ENCODE peak calls at places on chromosomes 16 and 17, in four cellular contexts. Z is heart left ventricle, E is GM06990, S is uterus. Q is an unnamed sample.
A peak's percentile ranks its signal among the peaks of the same experiment; 100 is the strongest.

GRCh38 chr16:6605490-6605889 is 727.2 kb upstream of the RBFOX1 start:
- DNase-seq in Z (no peak), E (no peak), S (no peak), Q (no peak)

GRCh38 chr16:89557936-89558490 is 2.5 kb upstream of the RPL13 start:
- DNase-seq in Z (no peak), E (no peak), S (no peak), Q (no peak)

GRCh38 chr17:45848868-45849535 is 4.3 kb downstream of the SPPL2C start:
- DNase-seq in Z (no peak), E (no peak), S (no peak), Q (no peak)

GRCh38 chr16:16092925-16093624 is 130.2 kb downstream of the ABCC6 start:
- DNase-seq in Z (no peak), E (no peak), S (no peak), Q (no peak)

GRCh38 chr16:73565263-73565662 is 517.3 kb upstream of the ZFHX3 start:
- DNase-seq in Z (no peak), E (no peak), S (no peak), Q (no peak)

GRCh38 chr16:21619765-21620462 is 20.5 kb downstream of the METTL9 start:
- DNase-seq in Z (no peak), E (no peak), S (no peak), Q (no peak)

GRCh38 chr16:12527077-12527476 is 276.6 kb downstream of the CPPED1 start:
- DNase-seq in Z (no peak), E (no peak), S (no peak), Q (no peak)

GRCh38 chr17:52517176-52517575 is 358.7 kb upstream of the CA10 start:
- DNase-seq in Z (no peak), E (no peak), S (no peak), Q (no peak)

GRCh38 chr17:76598004-76598439 is 12.4 kb upstream of the ST6GALNAC2 start:
- DNase-seq in Z (no peak), E (no peak), S (no peak), Q (no peak)

GRCh38 chr17:82603981-82604448 is 44.2 kb downstream of the WDR45B start:
- DNase-seq in Z (peak; percentile 79), E (no peak), S (no peak), Q (no peak)

GRCh38 chr17:43694081-43694870 is 32.6 kb upstream of the MEOX1 start:
- DNase-seq in Z (peak; percentile 84), E (no peak), S (peak; percentile 66), Q (peak; percentile 42)

GRCh38 chr16:63617990-63618763 is 1503.7 kb downstream of the CDH11 start:
- DNase-seq in Z (peak; percentile 65), E (no peak), S (no peak), Q (no peak)

GRCh38 chr16:4414187-4414909 is 2.0 kb downstream of the CORO7 start:
- DNase-seq in Z (no peak), E (peak; percentile 84), S (no peak), Q (no peak)

GRCh38 chr17:76554131-76554530 is 14.3 kb downstream of the PRCD start:
- DNase-seq in Z (peak; percentile 70), E (no peak), S (no peak), Q (no peak)

GRCh38 chr16:24999856-25000447 is 15.2 kb downstream of the ARHGAP17 start:
- DNase-seq in Z (peak; percentile 54), E (no peak), S (no peak), Q (no peak)

GRCh38 chr17:80799553-80800403 is 191.9 kb upstream of the CHMP6 start:
- DNase-seq in Z (no peak), E (no peak), S (no peak), Q (no peak)

GRCh38 chr16:2483939-2484897 is 9.3 kb downstream of the TBC1D24 start:
- DNase-seq in Z (no peak), E (no peak), S (no peak), Q (no peak)
- TF ChIP-seq CTCF in Z (no peak), E (no peak), S (no peak), Q (no peak)

DNA sequence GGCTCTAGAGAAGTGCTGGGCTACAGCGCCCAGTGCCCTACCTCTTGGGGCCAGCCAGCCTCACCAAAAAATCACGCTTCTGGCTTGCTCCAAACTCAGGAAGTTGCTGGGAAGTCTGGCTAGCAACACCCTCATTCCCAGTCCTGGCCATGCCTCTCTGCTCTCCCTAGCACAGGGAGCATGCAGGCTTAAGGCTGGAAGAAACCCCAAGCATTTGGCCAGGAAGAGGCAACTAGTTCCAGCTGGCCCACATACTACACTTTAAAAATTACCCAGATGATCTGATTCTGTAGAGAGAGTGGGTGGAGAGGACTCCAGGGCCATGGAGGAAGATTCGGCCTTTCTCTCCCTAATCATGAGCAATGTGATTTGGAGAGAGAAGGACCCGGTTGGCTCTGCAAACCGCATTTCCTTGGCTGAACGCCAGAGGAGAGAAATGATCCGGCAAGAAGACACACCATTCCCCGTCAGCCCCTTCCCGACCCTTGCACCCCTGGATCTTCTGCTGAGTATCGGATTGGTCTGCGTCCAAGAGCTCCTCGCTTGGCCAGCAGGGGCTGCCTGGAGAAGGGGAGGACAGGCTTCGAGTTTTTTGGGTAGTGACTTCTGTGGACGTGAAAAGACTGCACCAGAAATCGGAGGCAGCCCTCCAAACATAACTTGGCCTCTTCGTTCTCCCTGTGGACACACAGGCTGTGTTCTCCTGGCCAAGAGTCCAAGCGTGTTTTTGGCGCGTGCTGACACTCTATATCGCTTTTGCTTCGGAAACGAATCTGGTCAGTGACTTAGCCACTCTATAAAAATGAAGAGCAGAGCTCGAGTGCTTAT is 406.3 kb downstream of the WWOX start:
- DNase-seq in Z (peak; percentile 82), E (no peak), S (peak; percentile 95), Q (no peak)
- TF ChIP-seq CTCF in Z (peak; percentile 27), E (no peak), S (peak; percentile 32), Q (peak; percentile 27)

GRCh38 chr16:30031477-30031918 is 427 bp upstream of the TLCD3B start:
- DNase-seq in Z (no peak), E (no peak), S (no peak), Q (no peak)

GRCh38 chr16:30032083-30032819 is 1.2 kb upstream of the TLCD3B start:
- DNase-seq in Z (no peak), E (no peak), S (peak; percentile 36), Q (no peak)

GRCh38 chr16:30030011-30030685 is 923 bp downstream of the TLCD3B start:
- DNase-seq in Z (no peak), E (no peak), S (no peak), Q (no peak)

GRCh38 chr16:30033270-30033669 is 2.2 kb upstream of the TLCD3B start:
- DNase-seq in Z (no peak), E (no peak), S (no peak), Q (no peak)

GRCh38 chr16:30030841-30031413 is at the start of gene TLCD3B:
- DNase-seq in Z (no peak), E (no peak), S (no peak), Q (no peak)
- TF ChIP-seq CTCF in Z (no peak), E (no peak), S (no peak), Q (no peak)

DNA sequence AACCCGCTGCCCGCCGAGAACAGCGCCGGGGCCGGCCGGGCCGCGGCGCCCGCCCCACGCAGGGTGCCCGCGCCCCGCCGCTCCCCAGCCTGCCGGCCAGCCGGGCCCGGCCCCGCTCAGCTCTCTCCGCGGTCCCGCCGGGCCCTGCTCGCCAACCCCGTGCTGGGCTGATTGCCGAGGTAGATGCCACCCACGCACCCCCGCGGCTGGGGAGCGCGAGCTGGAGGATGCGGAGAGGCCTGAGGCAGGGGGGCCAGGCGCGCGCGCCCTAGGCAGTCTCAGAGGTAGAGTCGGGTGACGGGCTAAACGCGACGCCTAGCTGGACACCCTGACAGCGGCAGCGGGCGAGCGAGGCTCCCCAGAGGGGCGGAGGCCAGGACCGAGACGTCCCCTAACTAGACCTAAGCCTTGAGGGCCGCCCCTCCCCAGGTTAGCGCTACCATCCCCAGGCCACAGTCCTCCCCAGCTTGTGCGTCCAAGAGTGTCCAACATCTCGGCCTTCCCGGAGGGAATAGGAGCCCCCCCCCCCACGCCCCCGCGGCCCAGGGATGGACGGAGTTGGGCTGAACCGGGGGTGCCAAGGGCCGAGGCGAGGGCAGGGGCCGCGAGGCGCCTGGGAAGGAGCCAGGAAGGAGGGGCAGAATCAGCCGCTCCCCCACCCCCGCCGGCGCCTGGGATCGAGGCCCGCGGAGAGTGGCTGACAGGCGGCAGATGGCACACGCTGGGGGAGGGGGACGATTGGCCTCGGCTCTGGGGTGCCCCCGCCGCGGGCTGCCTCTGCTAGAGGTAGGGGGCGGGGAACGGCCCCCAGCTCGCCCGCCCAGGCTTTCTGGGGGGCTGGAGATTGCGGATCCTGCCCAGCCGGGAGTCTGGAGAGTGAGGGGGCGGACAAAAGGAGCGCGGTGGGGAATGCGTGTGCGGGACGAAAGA is 2.6 kb upstream of the ZNF423 start:
- DNase-seq in Z (peak; percentile 74), E (peak; percentile 28), S (peak; percentile 77), Q (no peak)
- TF ChIP-seq CTCF in Z (no peak), E (no peak), S (no peak), Q (no peak)

DNA sequence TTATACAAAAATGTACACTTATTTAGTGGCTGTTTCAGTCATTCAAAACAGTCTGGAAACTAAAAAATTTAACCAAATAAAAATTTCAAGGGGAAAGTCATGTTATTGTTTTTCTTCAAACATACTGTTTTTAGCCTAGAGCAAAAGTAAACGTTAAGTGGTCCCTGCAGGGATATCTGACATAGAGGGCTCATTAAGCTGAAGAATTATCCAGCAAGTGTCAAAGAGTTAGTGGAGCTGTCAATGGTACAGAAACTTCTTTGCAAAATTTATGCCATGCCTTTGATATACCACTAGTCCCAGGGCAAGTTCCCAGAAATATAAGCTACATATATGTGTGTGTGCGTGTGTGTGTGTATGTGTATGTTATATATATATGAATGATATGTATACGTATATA is 894.2 kb downstream of the KCNJ2 start:
- DNase-seq in Z (no peak), E (no peak), S (no peak), Q (no peak)
- TF ChIP-seq CTCF in Z (no peak), E (no peak), S (no peak), Q (no peak)

GRCh38 chr17:56866496-56866895 is 32.5 kb downstream of the DGKE start:
- DNase-seq in Z (no peak), E (no peak), S (no peak), Q (no peak)
- TF ChIP-seq CTCF in Z (no peak), E (no peak), S (no peak), Q (no peak)

DNA sequence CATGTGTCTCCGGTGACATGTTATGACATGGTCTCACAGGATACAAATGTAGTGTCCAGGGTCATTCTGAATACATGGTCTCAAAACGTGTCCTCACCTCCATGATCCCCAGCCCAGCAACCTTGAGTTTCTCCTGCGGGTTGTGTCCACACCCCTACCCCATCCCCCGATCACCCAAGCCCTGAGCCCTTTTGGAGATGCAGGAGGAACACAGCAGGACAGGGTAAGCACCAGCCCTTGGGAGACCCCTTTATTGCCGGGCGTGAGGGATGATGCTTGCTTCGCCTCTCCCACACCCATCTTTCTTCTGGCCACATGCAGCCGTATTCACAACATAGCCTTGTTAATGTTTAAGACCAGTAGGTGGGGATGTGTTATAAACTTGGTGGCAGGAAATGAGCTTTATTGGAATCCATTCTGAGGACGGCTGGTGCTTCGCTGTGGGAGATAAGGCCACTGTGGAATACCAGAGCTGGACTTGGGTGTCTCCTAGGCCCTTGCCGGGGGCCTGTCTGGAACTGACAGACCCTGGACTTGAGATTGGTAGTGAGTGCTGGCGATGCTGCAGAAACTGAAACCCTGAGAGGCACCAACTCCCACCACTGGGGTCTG is 5.5 kb downstream of the TMEM132E start:
- DNase-seq in Z (no peak), E (no peak), S (no peak), Q (no peak)
- TF ChIP-seq CTCF in Z (no peak), E (no peak), S (no peak), Q (no peak)

GRCh38 chr17:33779399-33779697 is 475.7 kb upstream of the CCL2 start:
- DNase-seq in Z (no peak), E (no peak), S (no peak), Q (no peak)
- TF ChIP-seq CTCF in Z (peak; percentile 0), E (no peak), S (no peak), Q (no peak)

Q was measured in AG09319.